ENCODE peak calls at places on chromosomes 5 and 9, in four cellular contexts. Z, V, D and G are unnamed samples. For H3K4me1, the result is how much of the 10 kb centered on the place peaks cover.

GRCh38 chr9:93096131-93096802 is at the start of gene CARD19:
- DNase-seq in Z (no peak), V (no peak), D (peak), G (no peak)

GRCh38 chr9:13186091-13186490 is 93.4 kb downstream of the MPDZ start:
- DNase-seq in Z (no peak), V (no peak), D (no peak), G (no peak)

GRCh38 chr9:801399-802071 is 40.0 kb upstream of the DMRT1 start:
- DNase-seq in Z (no peak), V (no peak), D (no peak), G (no peak)

GRCh38 chr5:64958757-64959391 is 190.1 kb downstream of the CWC27 start:
- DNase-seq in Z (peak), V (peak), D (no peak), G (no peak)

GRCh38 chr5:145960166-145960565 is 23.8 kb downstream of the SH3RF2 start:
- DNase-seq in Z (no peak), V (no peak), D (no peak), G (no peak)

GRCh38 chr5:127601111-127601510 is 47.8 kb upstream of the CTXN3 start:
- DNase-seq in Z (no peak), V (no peak), D (no peak), G (no peak)

GRCh38 chr9:23586906-23587305 is 239.1 kb downstream of the ELAVL2 start:
- DNase-seq in Z (no peak), V (no peak), D (no peak), G (no peak)

GRCh38 chr5:105630803-105631202 is 2039.9 kb downstream of the EFNA5 start:
- DNase-seq in Z (no peak), V (no peak), D (no peak), G (no peak)

GRCh38 chr9:14307989-14308750 is 5.8 kb downstream of the NFIB start:
- DNase-seq in Z (no peak), V (no peak), D (no peak), G (no peak)

GRCh38 chr5:56833325-56833724 is 18.0 kb downstream of the MAP3K1 start:
- DNase-seq in Z (no peak), V (no peak), D (no peak), G (no peak)

GRCh38 chr9:127177221-127177620 is 54.8 kb upstream of the ANGPTL2 start:
- DNase-seq in Z (no peak), V (no peak), D (no peak), G (no peak)

GRCh38 chr5:76641514-76642120 is 18.4 kb upstream of the F2RL2 start:
- DNase-seq in Z (peak), V (peak), D (peak), G (peak)

DNA sequence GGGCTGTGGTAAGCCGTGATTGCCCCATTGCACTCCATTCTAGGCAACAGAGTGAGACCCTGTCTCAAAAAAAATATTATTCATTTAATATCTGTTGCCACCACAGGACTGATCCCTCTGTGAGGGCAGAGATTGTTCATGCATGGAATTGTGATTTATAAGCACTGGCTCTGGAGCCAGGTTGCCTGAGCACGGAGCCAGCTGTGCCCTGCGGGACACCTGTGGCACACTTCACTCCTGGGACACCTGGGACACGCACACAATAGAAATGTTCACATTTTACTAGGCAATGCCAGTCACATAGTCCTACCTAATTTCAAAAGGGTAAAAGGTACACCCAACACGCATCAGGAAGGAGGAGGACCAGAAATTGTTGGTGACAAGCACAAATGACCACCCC is 83.0 kb upstream of the GABRP start:
- DNase-seq in Z (no peak), V (no peak), D (no peak), G (no peak)
- TF ChIP-seq TCF7L2 in Z (no peak), V (no peak), D (no peak), G (no peak)

GRCh38 chr9:27365977-27366376 is 69.0 kb upstream of the EQTN start:
- DNase-seq in Z (no peak), V (no peak), D (no peak), G (no peak)

GRCh38 chr9:27367175-27367798 is 70.3 kb upstream of the EQTN start:
- DNase-seq in Z (no peak), V (no peak), D (no peak), G (no peak)

GRCh38 chr9:27368317-27368985 is 71.5 kb upstream of the EQTN start:
- DNase-seq in Z (no peak), V (no peak), D (no peak), G (no peak)

GRCh38 chr9:27369591-27369990 is 72.6 kb upstream of the EQTN start:
- DNase-seq in Z (no peak), V (no peak), D (no peak), G (no peak)

DNA sequence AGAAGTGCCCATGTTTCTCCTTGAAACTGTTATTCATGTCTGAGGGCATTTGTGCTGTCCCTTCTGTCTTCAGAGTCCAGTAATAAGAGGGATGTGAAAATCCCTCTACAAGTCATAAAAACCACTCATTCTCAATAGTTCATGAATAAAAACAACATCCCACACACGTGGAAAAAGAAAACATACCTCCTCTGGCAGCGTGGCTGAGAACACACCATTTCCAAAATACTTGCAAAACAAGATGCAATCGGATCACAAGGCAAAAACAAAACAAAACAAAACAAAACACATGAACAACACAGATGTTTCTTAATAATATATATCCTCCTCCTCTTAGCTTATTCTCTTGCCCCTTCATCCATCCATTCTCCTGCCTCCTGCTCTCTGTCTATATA is 71.0 kb upstream of the EQTN start:
- DNase-seq in Z (no peak), V (no peak), D (no peak), G (no peak)
- H3K4me1 ChIP-seq in Z (under half), V (under half), D (under half), G (under half)

DNA sequence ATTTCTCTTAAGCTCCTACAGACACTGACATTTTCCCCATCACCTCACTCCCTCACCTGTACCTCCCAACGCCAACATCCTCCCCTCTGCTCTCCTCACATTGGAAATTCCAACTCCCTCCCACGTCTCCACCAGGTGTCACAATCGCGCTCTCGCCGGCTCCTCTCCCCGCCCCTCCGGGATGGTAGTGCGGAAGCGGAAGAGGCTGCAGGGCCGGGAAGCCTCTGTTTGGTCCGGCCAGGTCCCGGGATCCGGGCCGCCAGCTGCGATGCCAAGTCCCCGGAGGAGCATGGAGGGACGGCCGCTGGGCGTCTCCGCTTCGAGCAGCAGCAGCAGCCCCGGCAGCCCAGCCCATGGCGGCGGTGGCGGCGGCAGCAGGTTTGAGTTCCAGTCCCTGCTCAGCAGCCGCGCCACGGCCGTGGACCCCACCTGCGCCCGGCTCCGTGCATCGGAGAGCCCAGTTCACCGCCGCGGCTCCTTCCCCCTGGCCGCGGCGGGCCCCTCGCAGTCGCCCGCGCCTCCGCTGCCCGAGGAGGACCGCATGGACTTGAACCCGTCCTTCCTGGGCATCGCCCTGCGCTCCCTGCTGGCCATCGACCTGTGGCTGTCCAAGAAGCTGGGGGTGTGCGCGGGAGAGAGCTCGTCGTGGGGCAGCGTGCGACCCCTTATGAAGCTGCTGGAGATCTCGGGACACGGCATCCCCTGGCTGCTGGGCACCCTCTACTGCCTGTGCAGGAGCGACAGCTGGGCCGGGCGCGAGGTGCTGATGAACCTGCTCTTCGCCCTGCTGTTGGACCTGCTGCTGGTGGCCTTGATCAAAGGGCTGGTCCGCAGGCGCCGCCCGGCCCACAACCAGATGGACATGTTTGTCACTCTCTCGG is at the start of gene PLPP6:
- DNase-seq in Z (peak), V (peak), D (peak), G (no peak)
- TF ChIP-seq TCF7L2 in Z (peak), V (no peak), D (no peak), G (peak)

DNA sequence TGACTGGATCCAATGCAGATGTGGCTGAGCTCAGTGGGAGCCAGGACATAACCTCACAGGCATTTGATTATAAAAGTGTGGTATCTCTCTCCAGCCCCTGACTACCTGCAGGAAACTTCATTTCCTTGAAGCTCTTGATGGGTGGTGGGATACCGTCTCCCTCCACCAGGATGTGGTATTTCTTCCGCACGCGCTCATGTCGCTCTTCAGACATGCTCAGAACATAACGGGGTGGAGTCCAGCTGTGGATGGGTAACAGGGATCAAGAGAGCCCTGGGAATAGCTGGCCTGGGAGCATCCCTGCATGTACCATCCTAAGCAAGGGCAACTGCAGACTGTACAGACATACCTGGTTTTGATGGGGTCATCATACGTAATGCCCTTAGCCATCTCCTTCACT is 1.2 kb downstream of the DDX41 start:
- DNase-seq in Z (no peak), V (no peak), D (no peak), G (no peak)
- H3K4me1 ChIP-seq in Z (under half), V (under half), D (under half), G (under half)

GRCh38 chr5:163564321-163564924 is 59.0 kb downstream of the MAT2B start:
- DNase-seq in Z (peak), V (peak), D (peak), G (peak)
- TF ChIP-seq TCF7L2 in Z (no peak), V (no peak), D (no peak), G (no peak)

GRCh38 chr9:136309101-136309801 is 5.4 kb upstream of the CCDC187 start:
- DNase-seq in Z (no peak), V (no peak), D (no peak), G (no peak)
- H3K4me1 ChIP-seq in Z (under half), V (half or more), D (under half), G (under half)

DNA sequence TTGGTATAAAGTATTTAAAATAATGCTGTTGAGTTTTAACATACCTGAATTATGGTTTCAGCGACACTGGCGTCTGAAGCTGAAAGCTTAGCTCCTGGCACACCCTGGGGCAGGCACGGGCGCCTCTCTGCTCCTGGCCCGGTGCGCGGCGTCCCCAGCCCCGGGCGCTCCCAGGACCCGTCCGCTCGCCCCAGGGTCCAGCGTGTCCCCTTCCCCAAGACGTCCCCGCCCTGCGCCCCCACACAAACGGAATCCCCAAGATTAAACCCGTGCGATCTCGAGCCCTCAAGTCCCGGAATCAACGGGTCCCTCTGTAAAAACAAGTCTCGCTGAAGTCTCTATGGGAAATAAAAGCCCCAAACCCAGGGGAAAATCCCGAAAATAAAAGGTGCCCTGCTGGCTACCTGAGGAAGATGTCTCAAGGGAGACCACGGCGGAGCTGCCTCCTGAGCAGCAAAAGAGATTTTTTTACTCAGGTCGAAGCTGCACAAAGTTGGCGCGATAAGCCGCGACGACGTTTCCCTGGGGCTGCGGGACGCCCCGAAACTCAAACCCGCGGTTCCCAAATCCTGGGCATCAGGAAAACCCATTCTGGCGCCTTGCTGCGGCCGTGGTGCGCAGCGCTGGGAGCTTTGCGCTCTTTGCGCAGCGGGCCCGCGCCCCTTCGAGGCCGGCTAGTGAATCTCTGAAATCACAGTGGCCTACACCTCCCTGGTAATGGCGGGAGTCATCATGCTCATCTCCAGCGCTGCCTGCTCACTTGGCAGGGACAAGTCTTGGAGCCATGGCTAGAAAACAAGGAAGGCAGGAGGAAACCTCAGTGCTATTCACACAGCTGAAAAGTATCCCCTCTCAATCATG is 6.3 kb upstream of the IFNA8 start:
- DNase-seq in Z (no peak), V (no peak), D (no peak), G (no peak)
- TF ChIP-seq TCF7L2 in Z (no peak), V (no peak), D (no peak), G (no peak)

GRCh38 chr9:3954228-3954949 is 345.5 kb downstream of the GLIS3 start:
- DNase-seq in Z (no peak), V (no peak), D (no peak), G (no peak)
- H3K4me1 ChIP-seq in Z (under half), V (under half), D (under half), G (under half)

GRCh38 chr9:109454041-109454440 is 44.1 kb downstream of the PTPN3 start:
- DNase-seq in Z (no peak), V (no peak), D (no peak), G (no peak)
- TF ChIP-seq TCF7L2 in Z (no peak), V (no peak), D (no peak), G (no peak)

GRCh38 chr9:129336601-129337286 is 158.7 kb upstream of the IER5L start:
- DNase-seq in Z (no peak), V (no peak), D (peak), G (no peak)

GRCh38 chr9:129338701-129339445 is 160.8 kb upstream of the IER5L start:
- DNase-seq in Z (no peak), V (no peak), D (no peak), G (no peak)

GRCh38 chr9:129335456-129336129 is 157.5 kb upstream of the IER5L start:
- DNase-seq in Z (no peak), V (no peak), D (no peak), G (no peak)

GRCh38 chr9:129336130-129336528 is 158.1 kb upstream of the IER5L start:
- DNase-seq in Z (no peak), V (no peak), D (no peak), G (no peak)

DNA sequence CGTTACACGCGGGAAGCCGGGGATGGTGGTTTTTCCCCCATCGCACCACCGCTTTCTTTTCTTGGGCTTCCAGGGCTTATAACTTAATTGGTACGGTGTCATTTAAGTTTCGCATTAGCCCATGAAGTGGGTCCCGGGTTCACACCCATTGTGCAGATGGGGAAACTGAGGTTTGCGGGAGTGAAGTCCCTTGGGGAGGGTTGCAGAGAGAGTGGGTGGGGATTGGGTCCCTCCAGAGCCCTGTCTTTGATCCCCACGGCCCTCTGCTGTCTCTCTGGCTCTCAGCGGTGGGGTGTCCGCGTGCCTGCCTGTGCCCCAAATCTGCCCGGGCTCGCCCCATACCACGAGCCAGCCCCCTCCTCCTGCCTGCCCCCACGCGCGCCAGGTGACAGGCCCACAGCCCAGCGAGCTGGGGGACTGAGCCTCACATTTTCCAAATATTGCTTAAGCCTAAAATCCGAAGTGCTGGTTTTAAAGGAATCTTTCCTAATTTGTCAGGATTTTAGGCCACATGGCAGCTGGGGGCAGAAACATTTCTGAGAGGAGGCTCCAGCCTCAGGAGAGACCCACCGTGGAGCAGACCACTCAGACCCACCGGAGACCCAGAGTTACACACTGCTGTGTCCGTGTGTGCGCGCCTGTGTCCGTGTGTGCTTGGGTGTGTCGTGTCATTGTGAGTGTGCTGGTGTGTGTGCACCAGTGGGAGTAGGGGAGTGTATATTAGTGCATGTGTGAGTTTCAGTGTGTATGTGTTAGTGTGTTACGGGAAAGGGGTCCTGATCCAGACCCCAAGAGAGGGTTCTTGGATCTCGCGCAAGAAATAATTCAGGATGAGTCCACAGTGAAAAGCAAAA is 159.5 kb upstream of the IER5L start:
- DNase-seq in Z (no peak), V (no peak), D (no peak), G (no peak)
- H3K4me1 ChIP-seq in Z (half or more), V (half or more), D (under half), G (under half)